ENCODE peak calls at places on chromosomes 3 and 15, in eight cellular contexts. U is esophagus squamous epithelium, G is body of pancreas, J is transverse colon, W is tibial nerve, P is endothelial cell of umbilical vein, N is GM12878, R is A549. E is an unnamed sample.

GRCh38 chr3:114928989-114929620 is 218.0 kb downstream of the ZBTB20 start:
- DNase-seq in U (no peak), R (no peak), N (no peak), J (no peak), G (no peak), W (no peak), P (no peak), E (no peak)

GRCh38 chr3:41117398-41117870 is 81.9 kb upstream of the CTNNB1 start:
- DNase-seq in N (peak; percentile 66), U (peak; percentile 49), R (no peak), P (peak; percentile 89), G (peak; percentile 64), J (peak; percentile 90), W (peak; percentile 78), E (peak; percentile 35)

GRCh38 chr3:117017135-117017990 is 307.8 kb downstream of the TUSC7 start:
- DNase-seq in U (no peak), G (no peak), W (no peak), P (no peak), R (no peak), N (no peak), J (no peak), E (no peak)

GRCh38 chr3:172808969-172809546 is 58.5 kb downstream of the ECT2 start:
- DNase-seq in R (no peak), W (no peak), P (peak; percentile 63), N (no peak), U (no peak), J (no peak), G (no peak), E (no peak)

GRCh38 chr3:110900583-110900982 is 171.0 kb upstream of the NECTIN3 start:
- DNase-seq in W (no peak), N (no peak), U (no peak), J (no peak), P (no peak), G (no peak), R (no peak), E (no peak)

GRCh38 chr3:32557640-32558352 is 12.9 kb downstream of the DYNC1LI1 start:
- DNase-seq in R (no peak), G (no peak), W (no peak), J (no peak), N (no peak), U (no peak), P (no peak), E (no peak)

GRCh38 chr3:98433764-98434163 is 29.2 kb upstream of the OR5K1 start:
- DNase-seq in W (no peak), U (no peak), G (no peak), J (no peak), N (no peak), R (no peak), P (no peak), E (no peak)

GRCh38 chr15:27399236-27399635 is 428.3 kb downstream of the GABRG3 start:
- DNase-seq in J (no peak), R (no peak), W (no peak), G (no peak), P (no peak), N (no peak), U (no peak), E (no peak)

GRCh38 chr3:61796088-61796680 is 234.8 kb downstream of the PTPRG start:
- DNase-seq in J (no peak), N (no peak), U (no peak), R (no peak), G (no peak), W (no peak), P (no peak), E (no peak)

GRCh38 chr3:142705256-142705655 is 18.6 kb upstream of the TRPC1 start:
- DNase-seq in R (no peak), N (no peak), P (no peak), J (no peak), W (no peak), G (no peak), U (no peak), E (no peak)

GRCh38 chr3:135895734-135896121 is 69.8 kb upstream of the PPP2R3A start:
- DNase-seq in G (no peak), R (no peak), U (no peak), N (no peak), J (no peak), P (no peak), W (no peak), E (no peak)

GRCh38 chr15:25793354-25794050 is 69.6 kb downstream of the ATP10A start:
- DNase-seq in G (no peak), P (no peak), R (no peak), W (no peak), N (peak; percentile 69), U (no peak), J (no peak), E (no peak)

GRCh38 chr3:139657936-139658335 is 19.8 kb downstream of the NMNAT3 start:
- DNase-seq in G (no peak), R (no peak), J (no peak), U (no peak), P (no peak), N (no peak), W (no peak), E (no peak)

DNA sequence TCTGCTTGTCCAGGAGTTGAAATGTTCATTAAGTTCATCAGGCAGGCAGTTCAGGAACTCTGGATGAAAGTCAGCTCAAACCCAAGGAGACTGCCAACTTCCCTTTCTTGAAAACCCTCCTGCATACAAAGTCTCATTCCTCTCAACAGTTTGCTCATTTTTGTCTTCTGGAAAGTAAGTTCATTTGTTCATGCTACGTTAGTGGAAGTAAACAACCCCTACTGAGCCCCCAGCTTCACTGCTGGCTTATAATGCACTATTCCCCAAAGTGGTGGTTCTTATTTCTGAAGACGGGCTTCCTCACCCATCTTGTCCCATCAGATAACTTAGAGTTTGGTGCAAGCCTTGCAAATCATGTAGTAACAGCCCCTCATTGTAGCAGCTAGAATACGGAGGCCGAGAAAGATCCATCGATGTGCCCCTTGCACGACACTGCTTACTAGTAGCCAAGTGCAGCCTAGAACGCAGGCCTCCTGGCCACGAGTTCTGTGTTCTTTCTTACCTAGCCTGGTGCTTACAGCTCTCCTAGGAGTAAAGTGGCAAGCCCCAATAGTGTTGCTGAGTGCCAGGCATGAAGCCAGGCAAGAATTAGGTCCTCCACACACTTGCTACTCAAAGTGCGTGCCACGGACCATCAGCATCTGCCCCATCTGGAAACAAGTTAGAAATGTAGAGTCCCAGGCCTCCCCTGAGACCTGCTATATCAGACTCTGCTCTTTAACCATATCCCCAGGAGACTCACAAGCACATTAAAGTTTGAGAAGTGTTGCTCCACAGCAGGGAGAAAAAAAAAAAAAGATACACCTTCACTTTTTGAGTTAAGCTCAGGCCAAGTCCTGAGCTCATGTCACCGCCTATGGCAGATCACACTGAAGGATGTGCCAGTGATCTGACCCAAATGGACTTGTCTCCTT is 82.5 kb downstream of the RFTN1 start:
- DNase-seq in W (no peak), R (no peak), N (peak; percentile 75), P (no peak), G (no peak), J (no peak), U (no peak), E (no peak)
- H3K27ac ChIP-seq in W (no peak overlapping the region), R (no peak overlapping the region), N (peak overlapping the region; percentile 51), P (no peak overlapping the region), G (no peak overlapping the region), J (no peak overlapping the region), U (no peak overlapping the region), E (no peak overlapping the region)

DNA sequence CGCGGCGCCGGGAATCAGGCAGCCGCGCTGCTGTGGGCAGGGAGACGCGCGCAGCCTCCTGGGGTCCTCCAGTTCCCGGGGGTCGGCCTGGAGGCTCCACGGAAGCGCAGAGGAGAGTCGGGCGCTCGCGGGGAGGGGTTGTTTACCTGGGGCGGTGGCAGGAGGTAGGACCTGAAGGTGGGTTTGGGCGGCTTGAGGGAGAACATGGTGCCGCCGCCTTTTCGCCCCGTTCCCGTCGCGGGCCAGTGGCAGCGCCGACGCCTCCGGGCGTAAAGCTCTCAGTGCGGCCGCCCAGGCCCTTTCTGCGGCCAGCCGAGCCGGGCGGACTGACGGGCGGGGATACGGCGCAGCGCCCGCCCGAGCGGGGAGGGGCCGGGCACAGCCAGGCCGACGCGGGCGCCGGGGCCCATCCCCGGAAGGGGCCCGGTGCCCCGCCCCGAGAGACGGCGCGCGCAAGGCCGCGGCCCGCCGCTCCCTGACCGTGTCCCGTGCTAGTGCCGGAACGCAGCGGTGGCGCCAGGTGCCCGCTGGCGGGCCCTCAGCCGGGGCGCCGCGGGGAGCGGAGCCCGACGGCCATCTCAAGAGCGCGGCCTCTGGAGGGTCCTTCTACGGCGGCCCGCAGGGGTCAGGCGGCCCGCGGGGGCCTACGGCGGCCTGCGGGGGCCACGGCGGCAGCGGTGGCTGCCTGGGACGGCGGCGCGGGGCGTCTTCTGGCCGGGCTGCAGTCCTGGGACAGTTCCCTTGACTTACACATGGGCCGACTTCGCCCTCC is at the start of gene MTMR10:
- DNase-seq in J (peak; percentile 83), W (peak; percentile 39), P (peak; percentile 78), U (peak; percentile 36), R (peak; percentile 77), G (peak; percentile 80), N (no peak), E (peak; percentile 64)
- TF ChIP-seq POLR2A in J (peak; percentile 94), W (peak; percentile 91), P (peak; percentile 93), U (no peak), R (peak; percentile 84), G (peak; percentile 85), N (peak; percentile 94), E (peak; percentile 68)

DNA sequence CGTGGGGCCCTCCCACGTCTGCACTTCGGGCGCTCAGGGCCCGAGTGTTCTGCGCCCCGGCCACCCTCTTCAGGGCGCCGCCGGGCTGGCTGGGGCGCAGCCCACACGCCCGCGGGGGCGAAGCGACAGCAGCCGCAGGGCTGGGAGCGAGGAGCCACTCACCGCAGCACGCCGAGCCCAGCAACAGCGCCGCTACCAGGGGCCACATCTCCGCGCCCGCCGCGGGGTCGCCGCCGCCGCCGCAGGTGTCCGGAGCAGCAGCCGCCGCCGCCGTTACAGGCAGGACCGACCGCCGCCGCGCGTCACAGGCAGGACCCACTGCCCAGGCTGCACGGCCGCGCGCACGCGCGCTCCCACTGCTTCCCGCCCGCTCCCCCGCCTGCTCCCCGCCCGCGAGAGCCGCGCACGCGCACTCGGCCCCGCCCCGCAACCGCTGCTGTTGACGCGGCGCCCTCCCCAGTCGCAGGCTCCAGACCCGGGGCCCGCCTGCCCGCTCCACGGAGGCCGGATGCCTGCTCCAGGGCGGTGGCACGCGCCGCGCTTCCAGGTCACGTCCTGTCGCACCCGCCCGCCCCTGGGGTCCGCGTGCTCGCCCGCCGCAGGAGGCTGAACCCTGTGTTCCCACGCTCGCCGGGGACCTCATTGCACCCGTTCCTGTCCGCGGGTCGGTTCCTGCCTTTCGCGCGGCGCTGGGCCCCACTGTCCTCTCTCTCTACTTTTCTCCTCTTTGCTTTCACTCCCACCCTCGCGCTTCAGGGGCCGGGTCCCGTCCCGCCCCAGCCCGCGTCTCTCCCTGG is at the start of gene CD47:
- DNase-seq in N (no peak), W (peak; percentile 87), J (peak; percentile 96), P (peak; percentile 94), G (peak; percentile 96), R (peak; percentile 91), U (peak; percentile 69), E (peak; percentile 95)
- H3K27ac ChIP-seq in N (peak within 1 kb of the TSS; percentile 95), W (peak within 1 kb of the TSS; percentile 94), J (peak within 1 kb of the TSS; percentile 95), P (peak within 1 kb of the TSS; percentile 51), G (peak within 1 kb of the TSS; percentile 86), R (peak within 1 kb of the TSS; percentile 94), U (peak within 1 kb of the TSS; percentile 96), E (peak within 1 kb of the TSS; percentile 95)

DNA sequence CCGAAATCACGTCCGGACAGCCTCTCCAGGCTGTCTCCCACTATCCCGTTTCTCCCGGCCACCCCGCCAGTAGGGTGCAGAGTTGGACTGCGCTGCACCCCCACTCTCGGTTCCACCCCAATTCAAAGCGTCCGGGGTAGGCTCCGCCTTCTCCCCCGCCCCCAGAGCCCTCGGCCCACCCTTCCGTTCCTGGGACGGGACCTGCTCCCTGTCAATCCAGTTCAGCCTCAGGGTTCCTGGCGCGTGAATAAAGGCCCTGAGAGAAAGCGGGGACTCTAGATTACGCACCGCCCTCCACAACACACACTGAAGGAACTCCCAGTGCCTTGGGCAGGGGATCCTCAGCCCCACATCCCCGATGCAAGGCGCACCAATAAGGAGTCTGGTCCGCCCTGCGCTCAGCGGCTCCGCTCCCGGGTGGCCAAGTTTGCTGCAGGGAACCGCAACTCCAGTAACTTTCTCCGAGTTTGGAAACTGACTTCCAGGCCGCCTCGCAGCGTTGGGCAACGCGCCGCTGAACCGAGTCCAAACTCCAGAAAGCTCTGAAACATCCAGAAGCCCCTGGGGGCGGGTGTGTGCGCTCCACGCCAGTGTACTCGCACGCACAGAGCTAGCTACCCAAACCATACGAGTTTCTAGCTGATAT is 1.9 kb downstream of the ADAMTS9 start:
- DNase-seq in R (peak; percentile 22), N (no peak), J (peak; percentile 89), P (peak; percentile 96), G (peak; percentile 79), W (peak; percentile 89), U (no peak), E (peak; percentile 96)
- TF ChIP-seq POLR2A in R (no peak), N (no peak), J (peak; percentile 78), P (peak; percentile 70), G (peak; percentile 77), W (peak; percentile 86), U (no peak), E (peak; percentile 80)

E was measured in prostate gland.